ENCODE peak calls at places on chromosomes 12 and 14, in eight cellular contexts. Q, I, M, C, P, A, U and T are unnamed samples.

GRCh38 chr14:60722163-60722835 is 1.9 kb downstream of the SIX4 start:
- DNase-seq in Q (peak; percentile 1), P (no peak), C (peak; percentile 88), U (peak; percentile 57), I (no peak), M (peak; percentile 79), A (peak; percentile 1), T (peak; percentile 17)

GRCh38 chr14:71231521-71232393 is 324.5 kb downstream of the PCNX1 start:
- DNase-seq in P (no peak), M (no peak), C (peak; percentile 18), U (peak; percentile 52), Q (no peak), I (no peak), A (no peak), T (no peak)

GRCh38 chr12:87793134-87793533 is 236.1 kb downstream of the C12orf50 start:
- DNase-seq in M (peak; percentile 81), Q (no peak), U (no peak), C (no peak), I (no peak), A (no peak), P (no peak), T (no peak)

GRCh38 chr12:2583642-2584041 is 211.1 kb upstream of the FKBP4 start:
- DNase-seq in A (no peak), M (no peak), I (no peak), U (no peak), C (no peak), P (no peak), Q (no peak), T (no peak)

GRCh38 chr14:102616799-102617198 is 24.4 kb downstream of the RCOR1 start:
- DNase-seq in C (no peak), P (no peak), Q (no peak), A (no peak), I (no peak), M (no peak), U (no peak), T (no peak)

GRCh38 chr12:120710805-120711296 is 593 bp downstream of the UNC119B start:
- DNase-seq in U (peak; percentile 47), P (no peak), A (no peak), C (peak; percentile 60), M (no peak), Q (no peak), I (no peak), T (no peak)

GRCh38 chr14:69013943-69014782 is 35.1 kb upstream of the ACTN1 start:
- DNase-seq in P (no peak), M (peak; percentile 83), I (no peak), Q (no peak), U (no peak), C (peak; percentile 67), A (no peak), T (no peak)

GRCh38 chr12:86373813-86374212 is 117.6 kb upstream of the MGAT4C start:
- DNase-seq in C (no peak), P (no peak), A (no peak), I (no peak), M (no peak), Q (no peak), U (no peak), T (no peak)

GRCh38 chr12:8077207-8077606 is 4.9 kb upstream of the NECAP1 start:
- DNase-seq in I (no peak), C (no peak), Q (peak; percentile 68), A (no peak), P (no peak), U (no peak), M (peak; percentile 62), T (no peak)

GRCh38 chr12:90589966-90590365 is 365.0 kb downstream of the CCER1 start:
- DNase-seq in U (no peak), C (no peak), A (no peak), P (no peak), I (no peak), Q (no peak), M (no peak), T (no peak)

GRCh38 chr14:100532154-100532915 is 54.9 kb downstream of the BEGAIN start:
- DNase-seq in C (no peak), A (no peak), M (peak; percentile 13), U (no peak), Q (no peak), I (no peak), P (no peak), T (no peak)

GRCh38 chr12:43069768-43070221 is 480.2 kb upstream of the PRICKLE1 start:
- DNase-seq in Q (no peak), I (no peak), M (peak; percentile 12), U (no peak), A (no peak), P (no peak), C (no peak), T (no peak)

GRCh38 chr14:39372656-39373055 is 59.6 kb downstream of the FBXO33 start:
- DNase-seq in Q (no peak), I (no peak), U (no peak), M (peak; percentile 67), C (no peak), P (no peak), A (no peak), T (no peak)